ENCODE peak calls at places on chromosomes 1 and 21, in seven cellular contexts. B, F, M, V, Y, H and S are unnamed samples.

GRCh38 chr1:26677306-26678115 is 18.3 kb upstream of the ARID1A start:
- DNase-seq in B (peak; percentile 44), F (peak; percentile 26), M (no peak), V (peak; percentile 72), Y (peak; percentile 92), H (peak; percentile 77), S (peak; percentile 76)

GRCh38 chr1:228105996-228106799 is 2.9 kb downstream of the MRPL55 start:
- DNase-seq in B (no peak), F (no peak), M (no peak), V (no peak), Y (no peak), H (no peak), S (no peak)

GRCh38 chr21:34939673-34940321 is 109.3 kb downstream of the RUNX1 start:
- DNase-seq in B (no peak), F (no peak), M (no peak), V (no peak), Y (peak; percentile 35), H (peak; percentile 6), S (no peak)

GRCh38 chr21:37452222-37452621 is 85.6 kb downstream of the DYRK1A start:
- DNase-seq in B (peak; percentile 78), F (no peak), M (no peak), V (peak; percentile 75), Y (peak; percentile 52), H (peak; percentile 86), S (no peak)

GRCh38 chr1:20685099-20685662 is 24.0 kb upstream of the DDOST start:
- DNase-seq in B (no peak), F (no peak), M (no peak), V (no peak), Y (no peak), H (no peak), S (no peak)

GRCh38 chr1:200890818-200891773 is 3.6 kb upstream of the INAVA start:
- DNase-seq in B (peak; percentile 12), F (no peak), M (peak; percentile 78), V (peak; percentile 45), Y (no peak), H (peak; percentile 55), S (no peak)

GRCh38 chr1:75449998-75450397 is 160.9 kb downstream of the SLC44A5 start:
- DNase-seq in B (no peak), F (no peak), M (no peak), V (no peak), Y (no peak), H (no peak), S (no peak)

GRCh38 chr1:27634982-27635362 is at the start of gene FGR:
- DNase-seq in B (no peak), F (no peak), M (no peak), V (no peak), Y (no peak), H (no peak), S (no peak)

GRCh38 chr21:45970674-45971486 is 10.7 kb upstream of the COL6A1 start:
- DNase-seq in B (no peak), F (peak; percentile 38), M (peak; percentile 69), V (no peak), Y (no peak), H (peak; percentile 69), S (no peak)

GRCh38 chr1:66598670-66599069 is 64.7 kb downstream of the SGIP1 start:
- DNase-seq in B (peak; percentile 49), F (no peak), M (no peak), V (peak; percentile 89), Y (peak; percentile 72), H (peak; percentile 82), S (no peak)